ENCODE peak calls at places on chromosomes 12 and 14, in nine cellular contexts. A, N, H, Y, X, I, T, V and P are unnamed samples.

GRCh38 chr12:3924761-3925160 is 51.6 kb upstream of the PARP11 start:
- DNase-seq in A (no peak), N (no peak), H (no peak), Y (no peak), X (no peak), I (no peak), T (no peak), V (no peak), P (no peak)

GRCh38 chr12:18446245-18446644 is 184.9 kb downstream of the PIK3C2G start:
- DNase-seq in A (no peak), N (no peak), H (no peak), Y (no peak), X (no peak), I (no peak), T (no peak), V (no peak), P (no peak)

GRCh38 chr14:90381999-90382451 is 14.8 kb upstream of the CALM1 start:
- DNase-seq in A (peak), N (peak), H (no peak), Y (no peak), X (peak), I (no peak), T (peak), V (no peak), P (no peak)

GRCh38 chr12:31929140-31929526 is 30.1 kb upstream of the RESF1 start:
- DNase-seq in A (no peak), N (no peak), H (no peak), Y (no peak), X (no peak), I (no peak), T (no peak), V (no peak), P (no peak)

GRCh38 chr14:93073366-93073722 is 42.4 kb downstream of the ITPK1 start:
- DNase-seq in A (no peak), N (no peak), H (no peak), Y (no peak), X (no peak), I (no peak), T (no peak), V (no peak), P (no peak)

GRCh38 chr12:52266514-52266913 is 7.9 kb upstream of the KRT86 start:
- DNase-seq in A (no peak), N (no peak), H (no peak), Y (no peak), X (no peak), I (no peak), T (no peak), V (no peak), P (no peak)

GRCh38 chr12:122523280-122523679 is 3.5 kb downstream of the RSRC2 start:
- DNase-seq in A (peak), N (no peak), H (no peak), Y (no peak), X (no peak), I (peak), T (no peak), V (no peak), P (no peak)

GRCh38 chr14:31090872-31091764 is 64.9 kb upstream of the STRN3 start:
- DNase-seq in A (peak), N (peak), H (no peak), Y (no peak), X (peak), I (peak), T (no peak), V (no peak), P (peak)

GRCh38 chr14:105064001-105064400 is 1.2 kb downstream of the GPR132 start:
- DNase-seq in A (no peak), N (no peak), H (no peak), Y (no peak), X (no peak), I (no peak), T (no peak), V (no peak), P (no peak)

GRCh38 chr14:45559626-45560025 is 306.6 kb upstream of the MIS18BP1 start:
- DNase-seq in A (no peak), N (no peak), H (no peak), Y (no peak), X (peak), I (no peak), T (no peak), V (no peak), P (no peak)

GRCh38 chr12:81297606-81298005 is 219.7 kb downstream of the ACSS3 start:
- DNase-seq in A (no peak), N (no peak), H (no peak), Y (no peak), X (no peak), I (no peak), T (no peak), V (no peak), P (no peak)

GRCh38 chr12:47267571-47267970 is 187.8 kb upstream of the AMIGO2 start:
- DNase-seq in A (no peak), N (no peak), H (no peak), Y (no peak), X (peak), I (peak), T (no peak), V (no peak), P (no peak)

GRCh38 chr14:69860221-69860620 is 19.0 kb upstream of the SMOC1 start:
- DNase-seq in A (no peak), N (no peak), H (no peak), Y (no peak), X (no peak), I (no peak), T (no peak), V (no peak), P (no peak)

GRCh38 chr14:69865701-69866365 is 13.4 kb upstream of the SMOC1 start:
- DNase-seq in A (no peak), N (no peak), H (no peak), Y (no peak), X (no peak), I (no peak), T (no peak), V (no peak), P (no peak)

GRCh38 chr14:69861170-69861569 is 18.0 kb upstream of the SMOC1 start:
- DNase-seq in A (no peak), N (no peak), H (no peak), Y (no peak), X (no peak), I (no peak), T (no peak), V (no peak), P (no peak)

GRCh38 chr14:69859591-69859990 is 19.6 kb upstream of the SMOC1 start:
- DNase-seq in A (no peak), N (no peak), H (no peak), Y (no peak), X (no peak), I (no peak), T (no peak), V (no peak), P (no peak)

DNA sequence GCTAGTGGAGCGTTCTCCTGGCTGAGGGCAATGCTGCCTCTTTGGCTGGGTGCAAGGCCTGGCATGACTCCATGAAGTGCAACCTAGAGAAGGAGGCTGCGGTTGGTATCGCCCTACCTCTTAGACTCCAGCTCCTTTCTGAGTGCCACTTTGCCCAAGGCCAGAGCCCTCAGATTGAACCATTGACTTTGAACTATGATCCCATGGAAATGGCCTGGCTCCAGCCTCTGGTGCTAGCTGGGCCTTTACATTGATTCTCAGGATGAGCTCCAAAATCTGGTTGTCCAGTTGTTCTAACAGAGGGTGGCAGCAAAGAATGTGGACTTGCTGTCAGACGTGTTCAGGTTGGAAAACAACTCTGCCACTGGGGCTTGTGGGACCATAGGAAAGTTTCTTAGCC is 16.1 kb upstream of the SMOC1 start:
- DNase-seq in A (no peak), N (no peak), H (no peak), Y (no peak), X (no peak), I (no peak), T (no peak), V (no peak), P (no peak)
- TF ChIP-seq CTCF in A (no peak), N (no peak), H (no peak), Y (no peak), X (peak), I (no peak), T (no peak), V (no peak), P (no peak)

DNA sequence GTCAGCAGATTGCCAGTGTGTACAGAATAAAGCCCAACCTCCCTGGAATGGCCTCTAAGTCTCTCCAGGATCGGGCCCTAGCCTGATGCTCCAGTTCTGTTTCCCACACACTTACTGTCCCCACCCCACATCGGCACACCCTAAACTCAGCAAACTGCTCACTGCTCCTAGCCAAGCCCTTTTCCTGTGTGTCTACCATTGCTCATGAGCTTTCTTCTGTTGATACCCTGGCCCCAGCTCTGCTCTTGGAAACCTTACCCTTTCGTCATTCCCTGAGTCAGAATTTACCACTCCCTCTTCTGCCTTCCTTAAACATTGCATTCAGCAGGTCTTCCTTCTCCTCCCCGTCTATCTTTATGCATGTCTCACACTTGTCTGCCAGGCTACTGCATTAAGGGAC is 158.9 kb downstream of the TMX1 start:
- DNase-seq in A (peak), N (no peak), H (no peak), Y (no peak), X (peak), I (peak), T (no peak), V (no peak), P (peak)
- TF ChIP-seq CTCF in A (peak), N (no peak), H (no peak), Y (no peak), X (no peak), I (no peak), T (no peak), V (no peak), P (no peak)

DNA sequence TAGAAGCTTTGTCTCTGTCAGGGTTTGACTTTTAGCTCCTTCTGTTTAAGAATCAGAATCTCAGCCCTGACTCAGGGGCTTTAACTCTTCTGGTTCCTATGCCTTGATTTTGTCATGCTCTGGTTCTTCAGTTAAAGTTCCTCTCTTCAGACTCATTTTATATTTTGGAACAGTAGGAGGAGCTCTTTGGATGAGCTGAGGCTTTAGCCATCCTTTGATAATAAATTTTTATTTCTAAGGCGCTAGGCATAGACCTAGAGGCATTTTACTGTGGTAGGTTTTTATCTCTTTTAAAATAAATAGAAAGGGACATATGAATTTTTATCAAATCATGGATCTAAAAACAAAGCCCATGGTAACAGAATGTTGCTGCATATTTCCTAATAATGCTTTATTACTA is 51.7 kb downstream of the ATP23 start:
- DNase-seq in A (peak), N (no peak), H (no peak), Y (no peak), X (no peak), I (peak), T (no peak), V (no peak), P (no peak)
- TF ChIP-seq CTCF in A (peak), N (no peak), H (no peak), Y (no peak), X (no peak), I (peak), T (peak), V (no peak), P (no peak)

DNA sequence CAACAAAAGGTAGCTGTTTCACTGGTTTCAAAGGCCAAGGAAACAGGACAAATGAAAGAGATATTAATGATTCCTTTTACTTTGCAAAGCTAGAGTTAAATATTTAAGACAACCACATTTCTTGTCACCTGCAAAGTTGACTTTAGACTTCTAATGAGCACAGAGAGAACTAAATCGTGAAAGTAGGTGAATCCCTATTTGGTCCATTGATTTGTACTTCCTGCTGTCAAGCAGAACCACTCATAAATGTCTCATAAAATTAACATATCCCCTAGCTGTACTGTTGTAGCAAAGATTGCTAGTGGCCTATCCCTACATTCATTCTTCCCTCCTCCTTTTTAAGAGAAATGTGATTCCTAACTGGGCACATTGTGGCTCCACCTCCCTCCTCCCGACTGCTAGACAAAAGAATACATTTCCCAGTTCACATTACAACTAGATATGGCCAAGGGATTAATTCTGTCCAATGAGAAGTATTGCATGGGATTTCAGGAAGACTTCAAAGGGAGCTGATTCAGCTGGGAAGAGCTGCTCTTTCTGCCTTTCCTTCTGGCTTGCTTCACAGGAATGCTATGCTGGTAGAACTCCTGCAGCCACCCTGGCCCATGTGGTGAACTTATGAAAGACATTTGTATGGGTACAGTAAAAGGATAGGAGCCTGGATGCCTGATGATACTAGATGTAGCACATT is 227.5 kb upstream of the ABCD2 start:
- DNase-seq in A (peak), N (no peak), H (no peak), Y (no peak), X (no peak), I (peak), T (no peak), V (no peak), P (no peak)
- TF ChIP-seq CTCF in A (no peak), N (no peak), H (no peak), Y (no peak), X (no peak), I (no peak), T (no peak), V (no peak), P (no peak)

GRCh38 chr14:103298620-103299019 is 35.4 kb upstream of the EIF5 start:
- DNase-seq in A (no peak), N (no peak), H (no peak), Y (no peak), X (no peak), I (no peak), T (no peak), V (no peak), P (no peak)
- TF ChIP-seq CTCF in A (no peak), N (no peak), H (no peak), Y (no peak), X (peak), I (no peak), T (peak), V (no peak), P (no peak)

GRCh38 chr14:98186140-98186539 is 1085.9 kb downstream of the BCL11B start:
- DNase-seq in A (no peak), N (no peak), H (no peak), Y (no peak), X (no peak), I (no peak), T (no peak), V (no peak), P (no peak)
- TF ChIP-seq CTCF in A (no peak), N (no peak), H (no peak), Y (no peak), X (no peak), I (no peak), T (no peak), V (no peak), P (no peak)